ENCODE peak calls at places on chromosomes 6 and 20, in eight cellular contexts. One of them, this sample, is unnamed.

GRCh38 chr6:113050010-113050893 is 703.1 kb downstream of the RFPL4B start:
- DNase-seq in cardiac fibroblast: peak
- DNase-seq in fibroblast of lung: peak
- DNase-seq in PC-9: no peak
- DNase-seq in colonic mucosa: no peak
- DNase-seq in A549: no peak
- DNase-seq in fibroblast of the aortic adventitia: peak
- DNase-seq in CD8-positive, alpha-beta T cell: no peak
- DNase-seq in this sample: no peak

GRCh38 chr6:72464791-72465691 is 156.8 kb upstream of the KCNQ5 start:
- DNase-seq in A549: peak
- DNase-seq in PC-9: no peak
- DNase-seq in fibroblast of the aortic adventitia: peak
- DNase-seq in colonic mucosa: no peak
- DNase-seq in CD8-positive, alpha-beta T cell: no peak
- DNase-seq in fibroblast of lung: peak
- DNase-seq in cardiac fibroblast: peak
- DNase-seq in this sample: no peak

GRCh38 chr6:46876126-46876525 is 45.6 kb downstream of the ADGRF5 start:
- DNase-seq in A549: no peak
- DNase-seq in fibroblast of lung: peak
- DNase-seq in fibroblast of the aortic adventitia: peak
- DNase-seq in cardiac fibroblast: peak
- DNase-seq in CD8-positive, alpha-beta T cell: no peak
- DNase-seq in colonic mucosa: peak
- DNase-seq in PC-9: peak
- DNase-seq in this sample: no peak

GRCh38 chr6:146041282-146041681 is 12.4 kb downstream of the GRM1 start:
- DNase-seq in PC-9: no peak
- DNase-seq in A549: peak
- DNase-seq in fibroblast of lung: peak
- DNase-seq in fibroblast of the aortic adventitia: peak
- DNase-seq in colonic mucosa: no peak
- DNase-seq in CD8-positive, alpha-beta T cell: no peak
- DNase-seq in cardiac fibroblast: peak
- DNase-seq in this sample: no peak

GRCh38 chr20:45621593-45621992 is 7.9 kb upstream of the WFDC10A start:
- DNase-seq in A549: no peak
- DNase-seq in cardiac fibroblast: no peak
- DNase-seq in PC-9: no peak
- DNase-seq in fibroblast of lung: no peak
- DNase-seq in fibroblast of the aortic adventitia: no peak
- DNase-seq in CD8-positive, alpha-beta T cell: no peak
- DNase-seq in colonic mucosa: peak
- DNase-seq in this sample: peak

GRCh38 chr6:132456700-132457143 is 55.4 kb upstream of the MOXD1 start:
- DNase-seq in cardiac fibroblast: peak
- DNase-seq in A549: no peak
- DNase-seq in fibroblast of lung: no peak
- DNase-seq in CD8-positive, alpha-beta T cell: no peak
- DNase-seq in PC-9: no peak
- DNase-seq in fibroblast of the aortic adventitia: no peak
- DNase-seq in colonic mucosa: peak
- DNase-seq in this sample: no peak

GRCh38 chr6:157070403-157071107 is 252.8 kb downstream of the TMEM242 start:
- DNase-seq in A549: no peak
- DNase-seq in PC-9: no peak
- DNase-seq in colonic mucosa: no peak
- DNase-seq in fibroblast of lung: peak
- DNase-seq in cardiac fibroblast: peak
- DNase-seq in fibroblast of the aortic adventitia: peak
- DNase-seq in CD8-positive, alpha-beta T cell: no peak
- DNase-seq in this sample: no peak

GRCh38 chr6:57324538-57324937 is 7.1 kb downstream of the PRIM2 start:
- DNase-seq in fibroblast of lung: no peak
- DNase-seq in CD8-positive, alpha-beta T cell: no peak
- DNase-seq in A549: peak
- DNase-seq in PC-9: no peak
- DNase-seq in cardiac fibroblast: peak
- DNase-seq in colonic mucosa: no peak
- DNase-seq in fibroblast of the aortic adventitia: peak
- DNase-seq in this sample: no peak

GRCh38 chr6:138440758-138441362 is 36.8 kb downstream of the HEBP2 start:
- DNase-seq in CD8-positive, alpha-beta T cell: no peak
- DNase-seq in fibroblast of the aortic adventitia: no peak
- DNase-seq in PC-9: no peak
- DNase-seq in A549: no peak
- DNase-seq in colonic mucosa: no peak
- DNase-seq in fibroblast of lung: no peak
- DNase-seq in cardiac fibroblast: no peak
- DNase-seq in this sample: no peak

GRCh38 chr20:1858859-1859258 is 36.3 kb upstream of the SIRPA start:
- DNase-seq in cardiac fibroblast: peak
- DNase-seq in fibroblast of the aortic adventitia: no peak
- DNase-seq in A549: no peak
- DNase-seq in fibroblast of lung: peak
- DNase-seq in PC-9: no peak
- DNase-seq in colonic mucosa: no peak
- DNase-seq in CD8-positive, alpha-beta T cell: no peak
- DNase-seq in this sample: no peak

GRCh38 chr6:84549912-84550311 is 214.5 kb downstream of the TBX18 start:
- DNase-seq in fibroblast of lung: no peak
- DNase-seq in CD8-positive, alpha-beta T cell: no peak
- DNase-seq in A549: no peak
- DNase-seq in PC-9: no peak
- DNase-seq in cardiac fibroblast: no peak
- DNase-seq in colonic mucosa: no peak
- DNase-seq in fibroblast of the aortic adventitia: no peak
- DNase-seq in this sample: no peak

DNA sequence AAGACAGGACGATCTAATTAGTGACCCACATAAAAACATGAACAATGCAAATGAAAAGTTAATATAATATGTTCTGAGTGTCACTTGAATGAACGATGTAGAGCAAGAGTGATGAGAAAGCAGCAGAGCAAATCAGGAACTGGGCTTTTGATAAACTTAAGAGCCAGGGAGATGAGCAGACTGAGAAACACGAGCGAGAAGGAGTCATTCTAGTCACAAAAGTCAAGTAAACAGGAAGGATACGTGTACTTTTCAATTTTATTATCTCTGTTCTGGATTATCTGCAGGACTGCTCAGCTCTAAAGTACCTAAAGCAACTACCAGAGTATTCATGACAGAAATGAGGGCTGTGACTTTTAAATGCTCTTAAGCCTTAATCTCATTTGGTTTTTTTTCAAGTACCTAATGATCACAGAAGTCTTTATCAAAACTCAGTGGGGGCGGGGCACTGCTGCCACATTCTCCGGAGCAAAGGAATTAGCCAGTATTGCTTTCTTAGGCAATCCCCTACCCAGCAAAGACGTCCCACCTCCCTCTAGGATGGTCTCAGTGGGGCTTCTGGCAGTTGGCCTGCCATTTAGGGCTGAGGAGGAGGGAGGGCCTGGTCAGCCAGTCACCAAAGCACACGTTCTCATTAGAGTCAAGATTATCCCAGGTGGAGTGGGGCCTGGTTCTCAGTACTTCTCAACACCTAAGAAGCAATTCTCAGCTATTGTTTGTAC is 8.6 kb downstream of the MAN1A1 start:
- DNase-seq in cardiac fibroblast: no peak
- DNase-seq in PC-9: no peak
- DNase-seq in CD8-positive, alpha-beta T cell: no peak
- DNase-seq in fibroblast of the aortic adventitia: no peak
- DNase-seq in fibroblast of lung: no peak
- DNase-seq in A549: no peak
- DNase-seq in colonic mucosa: no peak
- DNase-seq in this sample: no peak
- H3K4me3 ChIP-seq in cardiac fibroblast: no peak
- H3K4me3 ChIP-seq in PC-9: no peak
- H3K4me3 ChIP-seq in CD8-positive, alpha-beta T cell: no peak
- H3K4me3 ChIP-seq in fibroblast of the aortic adventitia: no peak
- H3K4me3 ChIP-seq in fibroblast of lung: no peak
- H3K4me3 ChIP-seq in A549: no peak
- H3K4me3 ChIP-seq in colonic mucosa: no peak
- H3K4me3 ChIP-seq in this sample: no peak

DNA sequence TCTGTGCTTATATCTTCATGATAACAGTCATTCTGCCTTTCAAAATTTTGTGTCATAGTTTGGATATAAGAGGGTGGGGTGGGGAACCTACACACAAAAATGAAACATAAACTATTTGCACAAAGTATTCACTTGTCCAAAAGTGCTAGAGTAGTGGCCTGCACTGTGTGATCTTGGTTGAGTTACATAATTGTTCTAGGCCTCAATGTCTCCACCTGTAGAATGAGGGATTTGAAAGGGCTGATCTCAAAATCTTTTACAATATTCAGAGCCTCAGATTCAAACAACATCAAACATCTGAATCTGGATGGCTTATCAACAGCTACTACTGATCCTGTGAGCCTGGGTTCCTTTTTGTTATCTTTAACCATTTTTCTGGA is 64.3 kb upstream of the TMEM30A start:
- DNase-seq in fibroblast of the aortic adventitia: no peak
- DNase-seq in PC-9: no peak
- DNase-seq in A549: no peak
- DNase-seq in cardiac fibroblast: no peak
- DNase-seq in fibroblast of lung: no peak
- DNase-seq in CD8-positive, alpha-beta T cell: no peak
- DNase-seq in colonic mucosa: no peak
- DNase-seq in this sample: no peak
- H3K4me3 ChIP-seq in fibroblast of the aortic adventitia: no peak
- H3K4me3 ChIP-seq in PC-9: no peak
- H3K4me3 ChIP-seq in A549: no peak
- H3K4me3 ChIP-seq in cardiac fibroblast: no peak
- H3K4me3 ChIP-seq in fibroblast of lung: peak
- H3K4me3 ChIP-seq in CD8-positive, alpha-beta T cell: no peak
- H3K4me3 ChIP-seq in colonic mucosa: no peak
- H3K4me3 ChIP-seq in this sample: no peak

GRCh38 chr6:27541212-27541931 is 68.5 kb upstream of the ZNF184 start:
- DNase-seq in fibroblast of lung: peak
- DNase-seq in colonic mucosa: no peak
- DNase-seq in A549: peak
- DNase-seq in PC-9: no peak
- DNase-seq in fibroblast of the aortic adventitia: no peak
- DNase-seq in CD8-positive, alpha-beta T cell: no peak
- DNase-seq in cardiac fibroblast: no peak
- DNase-seq in this sample: no peak

GRCh38 chr6:27541932-27542297 is 69.0 kb upstream of the ZNF184 start:
- DNase-seq in cardiac fibroblast: no peak
- DNase-seq in A549: no peak
- DNase-seq in colonic mucosa: no peak
- DNase-seq in PC-9: no peak
- DNase-seq in fibroblast of lung: no peak
- DNase-seq in fibroblast of the aortic adventitia: no peak
- DNase-seq in CD8-positive, alpha-beta T cell: no peak
- DNase-seq in this sample: no peak

GRCh38 chr6:27542485-27542884 is 69.6 kb upstream of the ZNF184 start:
- DNase-seq in colonic mucosa: no peak
- DNase-seq in CD8-positive, alpha-beta T cell: no peak
- DNase-seq in fibroblast of the aortic adventitia: no peak
- DNase-seq in A549: no peak
- DNase-seq in PC-9: no peak
- DNase-seq in fibroblast of lung: no peak
- DNase-seq in cardiac fibroblast: no peak
- DNase-seq in this sample: no peak

GRCh38 chr6:27544612-27545260 is 71.8 kb upstream of the ZNF184 start:
- DNase-seq in cardiac fibroblast: no peak
- DNase-seq in CD8-positive, alpha-beta T cell: no peak
- DNase-seq in colonic mucosa: no peak
- DNase-seq in fibroblast of the aortic adventitia: no peak
- DNase-seq in fibroblast of lung: no peak
- DNase-seq in A549: no peak
- DNase-seq in PC-9: no peak
- DNase-seq in this sample: no peak

DNA sequence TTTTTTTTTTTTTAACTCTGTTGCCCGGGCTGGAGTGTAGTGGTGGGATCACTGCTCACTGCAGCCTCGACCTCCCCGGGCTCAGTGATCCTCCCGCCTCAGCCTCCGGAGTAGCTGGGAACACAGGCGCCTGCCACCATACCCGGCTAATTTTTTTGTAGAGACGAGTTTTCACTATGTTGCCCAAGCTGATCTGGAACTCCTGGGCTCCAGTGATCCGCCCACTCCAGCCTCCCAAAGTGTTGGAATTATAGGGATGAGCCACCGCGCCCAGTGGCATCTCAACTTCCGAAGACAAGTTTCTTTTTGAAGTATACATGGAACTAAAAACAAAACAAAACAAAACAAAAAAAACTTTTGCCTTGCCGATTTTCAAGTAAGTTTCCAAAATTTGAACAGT is 66.6 kb upstream of the ZNF184 start:
- DNase-seq in CD8-positive, alpha-beta T cell: no peak
- DNase-seq in fibroblast of the aortic adventitia: no peak
- DNase-seq in cardiac fibroblast: no peak
- DNase-seq in A549: peak
- DNase-seq in PC-9: no peak
- DNase-seq in fibroblast of lung: no peak
- DNase-seq in colonic mucosa: no peak
- DNase-seq in this sample: no peak
- H3K4me3 ChIP-seq in CD8-positive, alpha-beta T cell: no peak
- H3K4me3 ChIP-seq in fibroblast of the aortic adventitia: no peak
- H3K4me3 ChIP-seq in cardiac fibroblast: no peak
- H3K4me3 ChIP-seq in A549: peak
- H3K4me3 ChIP-seq in PC-9: peak
- H3K4me3 ChIP-seq in fibroblast of lung: no peak
- H3K4me3 ChIP-seq in colonic mucosa: no peak
- H3K4me3 ChIP-seq in this sample: no peak

DNA sequence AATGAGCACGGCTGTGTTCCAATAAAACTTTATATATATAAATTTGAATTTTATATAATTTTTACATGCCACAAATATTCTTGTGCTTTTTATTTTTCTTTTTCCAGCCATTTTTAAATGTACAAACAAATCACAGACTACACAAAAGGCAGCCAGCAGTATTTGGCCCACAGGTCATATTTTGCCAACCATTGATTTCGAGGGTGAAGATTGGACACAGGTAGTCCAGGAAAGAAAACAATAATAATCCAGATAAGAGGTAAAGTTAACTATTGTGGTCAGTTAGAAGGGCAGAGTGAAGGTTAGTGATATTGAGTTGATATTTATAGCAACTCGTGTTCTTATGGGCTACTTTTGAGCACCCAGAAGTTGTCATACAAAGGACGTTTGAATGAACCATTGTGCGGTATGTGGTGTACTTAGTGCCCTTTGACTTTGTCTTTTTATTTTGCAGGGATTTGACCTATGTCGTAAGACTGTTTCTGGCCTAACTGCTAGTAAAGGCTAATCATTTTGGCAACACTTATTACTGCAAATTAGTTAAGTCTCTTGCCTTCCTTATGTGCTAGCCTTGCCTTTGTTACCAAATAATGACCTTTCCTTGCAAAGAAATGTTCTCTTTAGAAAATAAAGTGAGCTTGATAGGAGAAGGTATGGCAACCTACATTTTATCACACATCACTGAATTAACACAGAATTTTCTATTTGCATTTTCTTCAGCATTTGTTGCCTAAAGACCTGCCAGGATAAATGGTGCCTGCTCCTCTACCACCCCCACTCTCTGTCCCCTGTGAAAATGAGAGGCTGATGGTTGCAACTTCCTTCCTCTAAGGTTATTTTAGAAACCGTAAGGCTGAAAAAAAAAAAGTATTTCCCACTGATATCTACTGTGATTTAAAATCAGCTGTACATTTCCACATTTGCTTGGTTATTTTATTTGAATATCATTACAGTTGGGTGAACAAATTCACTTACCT is 493.9 kb upstream of the SOX4 start:
- DNase-seq in A549: no peak
- DNase-seq in colonic mucosa: no peak
- DNase-seq in cardiac fibroblast: no peak
- DNase-seq in fibroblast of the aortic adventitia: no peak
- DNase-seq in fibroblast of lung: no peak
- DNase-seq in PC-9: no peak
- DNase-seq in CD8-positive, alpha-beta T cell: no peak
- DNase-seq in this sample: no peak
- H3K4me3 ChIP-seq in A549: no peak
- H3K4me3 ChIP-seq in colonic mucosa: no peak
- H3K4me3 ChIP-seq in cardiac fibroblast: no peak
- H3K4me3 ChIP-seq in fibroblast of the aortic adventitia: no peak
- H3K4me3 ChIP-seq in fibroblast of lung: no peak
- H3K4me3 ChIP-seq in PC-9: no peak
- H3K4me3 ChIP-seq in CD8-positive, alpha-beta T cell: no peak
- H3K4me3 ChIP-seq in this sample: no peak

This sample was measured in mucosa of descending colon.